ENCODE peak calls at places on chromosomes 2 and 18, in six cellular contexts. B, F, L, Q, T and X are unnamed samples.

GRCh38 chr2:45168731-45169338 is 159.6 kb upstream of the SIX2 start:
- DNase-seq in L (peak; percentile 75), F (no peak), Q (peak; percentile 47), B (no peak), T (peak; percentile 8), X (peak; percentile 60)

GRCh38 chr2:111225871-111226270 is 105.2 kb downstream of the BCL2L11 start:
- DNase-seq in L (no peak), B (no peak), T (no peak), F (no peak), Q (no peak), X (no peak)

GRCh38 chr2:12456293-12457151 is 260.2 kb upstream of the TRIB2 start:
- DNase-seq in L (peak; percentile 26), T (peak; percentile 36), Q (peak; percentile 90), B (peak; percentile 100), F (peak; percentile 40), X (peak; percentile 39)

GRCh38 chr2:37322368-37322767 is 2.3 kb downstream of the PRKD3 start:
- DNase-seq in T (no peak), L (no peak), Q (no peak), F (no peak), B (peak; percentile 71), X (no peak)

GRCh38 chr18:11581286-11581685 is 28.1 kb upstream of the SLC35G4 start:
- DNase-seq in Q (no peak), L (no peak), F (no peak), B (no peak), T (no peak), X (no peak)

GRCh38 chr2:238444242-238444641 is 17.5 kb downstream of the ASB1 start:
- DNase-seq in T (no peak), L (no peak), B (no peak), Q (no peak), F (no peak), X (no peak)

GRCh38 chr18:61669320-61669719 is 223.5 kb downstream of the RNF152 start:
- DNase-seq in T (no peak), Q (no peak), L (no peak), B (no peak), F (no peak), X (no peak)

GRCh38 chr18:11872479-11873136 is 21.4 kb downstream of the CHMP1B start:
- DNase-seq in F (no peak), B (no peak), L (peak; percentile 41), T (no peak), Q (peak; percentile 72), X (peak; percentile 22)

GRCh38 chr2:91477731-91478672 is 2786.5 kb downstream of the RPIA start:
- DNase-seq in B (no peak), F (no peak), T (no peak), L (no peak), Q (peak; percentile 34), X (no peak)

GRCh38 chr2:59277656-59278055 is 1036.5 kb upstream of the FANCL start:
- DNase-seq in F (no peak), T (no peak), B (peak; percentile 2), Q (no peak), L (no peak), X (no peak)

GRCh38 chr2:25587361-25587760 is 86.0 kb downstream of the DTNB start:
- DNase-seq in L (no peak), T (no peak), Q (no peak), F (no peak), B (peak; percentile 15), X (peak; percentile 17)

GRCh38 chr2:149355712-149356422 is 25.5 kb downstream of the LYPD6 start:
- DNase-seq in F (no peak), Q (no peak), B (peak; percentile 17), T (no peak), L (no peak), X (no peak)

GRCh38 chr2:232838406-232838874 is 31.6 kb upstream of the SNORC start:
- DNase-seq in B (peak; percentile 35), T (peak; percentile 46), Q (no peak), F (peak; percentile 55), L (no peak), X (peak; percentile 78)

GRCh38 chr18:68244786-68245185 is 470.1 kb downstream of the TMX3 start:
- DNase-seq in B (no peak), F (no peak), T (no peak), Q (no peak), L (no peak), X (no peak)

GRCh38 chr2:151946856-151947523 is 118.8 kb upstream of the ARL5A start:
- DNase-seq in L (peak; percentile 60), B (peak; percentile 7), F (no peak), T (peak; percentile 17), Q (peak; percentile 68), X (peak; percentile 72)

GRCh38 chr18:52813637-52814416 is 473.8 kb downstream of the DCC start:
- DNase-seq in Q (no peak), L (no peak), T (no peak), F (no peak), B (no peak), X (no peak)

GRCh38 chr2:7165736-7166135 is 248.5 kb downstream of the RNF144A start:
- DNase-seq in B (no peak), L (no peak), Q (no peak), F (no peak), T (no peak), X (no peak)